ENCODE peak calls at places on chromosomes 4 and X, in nine cellular contexts. Y is uterus, L is BJ, J is A549, X is endodermal cell, H is brain microvascular endothelial cell, Q is OCI-LY7, B is right lobe of liver, M is GM23338. N is an unnamed sample.

GRCh38 chr4:89998350-89999098 is 103.9 kb downstream of the MMRN1 start:
- DNase-seq in M (peak), Y (no peak), J (no peak), H (no peak), X (no peak), Q (no peak), L (no peak), B (no peak), N (no peak)

GRCh38 chr4:147828361-147828760 is 96.5 kb downstream of the ARHGAP10 start:
- DNase-seq in Y (no peak), X (no peak), J (no peak), Q (no peak), M (no peak), L (no peak), B (no peak), H (no peak), N (peak)

GRCh38 chr4:37928421-37928820 is 31.8 kb upstream of the PTTG2 start:
- DNase-seq in Y (no peak), M (no peak), L (no peak), Q (no peak), J (no peak), B (no peak), X (no peak), H (no peak), N (no peak)

GRCh38 chrX:70087857-70088256 is 25.6 kb downstream of the OTUD6A start:
- DNase-seq in M (no peak), J (no peak), X (no peak), Q (no peak), H (peak), B (no peak), Y (no peak), L (no peak), N (no peak)

GRCh38 chr4:26048378-26048882 is 134.4 kb downstream of the SMIM20 start:
- DNase-seq in M (no peak), Q (no peak), X (no peak), H (peak), L (peak), B (no peak), J (no peak), Y (peak), N (peak)

GRCh38 chr4:72451349-72451748 is 117.7 kb downstream of the ADAMTS3 start:
- DNase-seq in Y (peak), J (no peak), X (no peak), Q (no peak), H (no peak), B (no peak), L (no peak), M (no peak), N (no peak)

GRCh38 chr4:171162478-171162877 is 650.7 kb upstream of the GALNTL6 start:
- DNase-seq in X (no peak), M (no peak), J (no peak), L (no peak), B (no peak), Y (no peak), Q (no peak), H (no peak), N (no peak)

GRCh38 chrX:36087366-36087765 is 167.8 kb downstream of the CFAP47 start:
- DNase-seq in Q (no peak), M (no peak), X (no peak), Y (no peak), B (no peak), H (no peak), L (no peak), J (no peak), N (no peak)

GRCh38 chrX:10011261-10011931 is 44.2 kb downstream of the CLDN34 start:
- DNase-seq in M (peak), B (no peak), J (no peak), X (peak), L (no peak), Q (no peak), Y (no peak), H (peak), N (no peak)

GRCh38 chr4:74659576-74660411 is 134.5 kb downstream of the BTC start:
- DNase-seq in M (no peak), H (peak), X (peak), Q (no peak), B (no peak), J (peak), L (peak), Y (peak), N (peak)

GRCh38 chrX:149682031-149682430 is 29.8 kb upstream of the MAGEA11 start:
- DNase-seq in B (no peak), M (peak), Y (no peak), Q (no peak), X (peak), H (no peak), J (no peak), L (no peak), N (no peak)

GRCh38 chr4:149296503-149296902 is 519.1 kb downstream of the IQCM start:
- DNase-seq in J (no peak), Y (no peak), L (no peak), H (no peak), B (no peak), M (peak), Q (no peak), X (no peak), N (no peak)

GRCh38 chr4:123776267-123776666 is 379.7 kb downstream of the SPRY1 start:
- DNase-seq in X (no peak), Q (peak), J (no peak), L (no peak), H (no peak), Y (no peak), M (no peak), B (no peak), N (no peak)

GRCh38 chr4:180665994-180666818 is 1577.0 kb upstream of the TENM3 start:
- DNase-seq in Y (no peak), B (no peak), Q (peak), J (peak), H (peak), X (peak), M (peak), L (no peak), N (peak)

GRCh38 chrX:20361890-20362262 is 95.2 kb upstream of the RPS6KA3 start:
- DNase-seq in Q (no peak), Y (no peak), H (peak), M (no peak), J (peak), L (peak), X (peak), B (no peak), N (no peak)

GRCh38 chr4:105544517-105544916 is 7.9 kb upstream of the ARHGEF38 start:
- DNase-seq in B (no peak), M (no peak), J (no peak), X (no peak), H (no peak), Y (no peak), Q (no peak), L (no peak), N (no peak)

GRCh38 chr4:72283357-72283756 is 251.6 kb downstream of the NPFFR2 start:
- DNase-seq in B (no peak), Q (no peak), Y (no peak), X (no peak), M (peak), H (no peak), L (no peak), J (no peak), N (no peak)

GRCh38 chr4:173274744-173275143 is 59.4 kb downstream of the HMGB2 start:
- DNase-seq in B (no peak), Q (no peak), M (no peak), Y (no peak), J (no peak), H (no peak), X (no peak), L (no peak), N (no peak)

GRCh38 chr4:39636786-39637185 is 1.9 kb downstream of the SMIM14 start:
- DNase-seq in X (no peak), B (no peak), H (peak), L (no peak), J (no peak), Q (no peak), M (no peak), Y (no peak), N (no peak)

GRCh38 chr4:136136566-136136965 is 1395.7 kb downstream of the PCDH18 start:
- DNase-seq in X (no peak), J (no peak), Y (no peak), H (no peak), L (no peak), Q (no peak), M (no peak), B (no peak), N (no peak)

GRCh38 chr4:125315571-125316390 is 1.0 kb downstream of the FAT4 start:
- DNase-seq in Q (no peak), H (peak), M (peak), Y (peak), X (peak), J (peak), B (peak), L (no peak), N (no peak)

GRCh38 chrX:101347859-101348451 is 587 bp downstream of the TIMM8A start:
- DNase-seq in X (no peak), H (no peak), Q (no peak), J (peak), Y (no peak), M (no peak), B (no peak), L (no peak), N (no peak)

GRCh38 chr4:47224361-47224760 is 193.0 kb downstream of the GABRB1 start:
- DNase-seq in B (no peak), M (no peak), X (no peak), J (no peak), L (no peak), H (no peak), Y (no peak), Q (no peak), N (no peak)

GRCh38 chr4:10684631-10685030 is at the start of gene CLNK:
- DNase-seq in H (no peak), B (no peak), X (no peak), Y (no peak), Q (peak), J (no peak), M (no peak), L (no peak), N (no peak)

GRCh38 chrX:23849241-23849640 is 58.5 kb downstream of the APOO start:
- DNase-seq in Q (no peak), L (no peak), B (no peak), Y (no peak), H (no peak), J (no peak), X (no peak), M (no peak), N (no peak)

GRCh38 chrX:18360867-18361266 is 6.4 kb upstream of the SCML2 start:
- DNase-seq in B (no peak), Q (no peak), H (peak), Y (no peak), L (no peak), J (no peak), M (no peak), X (no peak), N (no peak)

GRCh38 chr4:25948051-25948450 is 34.0 kb downstream of the SMIM20 start:
- DNase-seq in M (no peak), J (no peak), X (no peak), B (no peak), Q (no peak), L (no peak), Y (no peak), H (no peak), N (no peak)

GRCh38 chrX:39313149-39313548 is 511.9 kb downstream of the MID1IP1 start:
- DNase-seq in J (no peak), X (no peak), M (no peak), Q (no peak), Y (no peak), L (no peak), B (no peak), H (no peak), N (no peak)

GRCh38 chrX:118475903-118476302 is 19.7 kb upstream of the DOCK11 start:
- DNase-seq in B (no peak), Y (no peak), H (no peak), L (no peak), M (no peak), X (no peak), Q (no peak), J (no peak), N (no peak)

GRCh38 chr4:128061566-128062536 is 739 bp downstream of the LARP1B start:
- DNase-seq in Y (peak), J (peak), H (peak), L (no peak), M (peak), B (peak), Q (peak), X (peak), N (no peak)
- TF ChIP-seq CTCF in Y (peak), J (no peak), H (peak), L (peak), M (peak), B (no peak), Q (peak), X (peak), N (peak)

GRCh38 chrX:107451754-107452153 is 2.3 kb downstream of the FRMPD3 start:
- DNase-seq in X (peak), Q (peak), J (no peak), H (no peak), Y (no peak), M (peak), L (no peak), B (no peak), N (no peak)
- H3K4me3 ChIP-seq in X (no peak), Q (peak), J (no peak), H (no peak), Y (no peak), M (peak), L (no peak), B (no peak), N (no peak)

GRCh38 chrX:27163236-27163635 is 299.9 kb downstream of the PPP4R3C start:
- DNase-seq in B (no peak), Y (no peak), L (no peak), J (no peak), M (no peak), Q (no peak), H (no peak), X (no peak), N (no peak)
- TF ChIP-seq CTCF in B (no peak), Y (no peak), L (no peak), J (no peak), M (no peak), Q (no peak), H (no peak), X (no peak), N (no peak)

GRCh38 chr4:186563761-186564160 is 8.4 kb upstream of the MTNR1A start:
- DNase-seq in L (no peak), X (no peak), J (no peak), Y (no peak), H (no peak), M (no peak), B (no peak), Q (no peak), N (no peak)

GRCh38 chr4:186566068-186566467 is 10.7 kb upstream of the MTNR1A start:
- DNase-seq in B (no peak), Y (no peak), L (no peak), Q (no peak), J (no peak), M (no peak), X (no peak), H (no peak), N (no peak)

GRCh38 chr4:186570193-186570996 is 15.0 kb upstream of the MTNR1A start:
- DNase-seq in X (no peak), H (peak), B (no peak), J (peak), M (no peak), Y (no peak), Q (no peak), L (peak), N (peak)

DNA sequence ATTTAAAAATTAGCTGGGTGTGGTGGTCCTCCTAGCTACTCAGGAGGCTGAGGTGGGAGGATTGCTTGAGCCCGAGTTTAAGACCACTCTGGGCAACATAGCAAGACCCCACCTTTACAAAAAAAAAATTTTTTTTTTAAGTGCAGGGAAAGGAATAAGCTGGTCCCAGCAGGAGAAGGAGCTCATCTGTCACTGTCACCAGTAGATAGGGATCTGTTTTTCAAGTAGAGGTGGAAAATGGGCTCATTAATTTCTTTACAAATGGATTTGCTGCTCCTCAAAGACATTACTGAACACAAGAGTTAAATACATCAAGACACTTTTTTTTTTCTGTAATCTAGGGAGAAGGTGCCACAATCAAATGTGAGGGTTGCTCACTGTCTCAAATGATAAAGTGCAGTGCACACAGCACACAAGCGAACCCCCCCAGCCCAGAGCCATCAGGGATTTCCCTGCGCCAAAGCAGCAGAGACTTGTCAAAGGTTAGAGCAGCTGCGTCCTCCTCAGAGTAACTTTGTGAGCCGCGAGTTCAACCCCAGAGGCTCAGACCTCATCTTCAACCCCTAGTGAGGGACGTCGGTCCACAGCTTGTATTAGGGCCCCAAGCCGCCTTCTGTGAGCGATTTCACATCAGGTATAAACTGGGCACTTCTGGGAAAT is 14.3 kb upstream of the MTNR1A start:
- DNase-seq in B (no peak), Q (no peak), X (no peak), H (no peak), Y (no peak), J (no peak), L (no peak), M (no peak), N (no peak)
- H3K4me3 ChIP-seq in B (no peak), Q (no peak), X (no peak), H (peak), Y (no peak), J (no peak), L (peak), M (no peak), N (no peak)

GRCh38 chrX:112368371-112368770 is 285.8 kb upstream of the TRPC5 start:
- DNase-seq in J (no peak), X (peak), B (no peak), Y (no peak), M (peak), H (no peak), Q (no peak), L (no peak), N (no peak)
- TF ChIP-seq CTCF in J (no peak), X (peak), B (no peak), Y (no peak), M (peak), H (peak), Q (peak), L (no peak), N (no peak)

GRCh38 chr4:108619372-108620100 is 840 bp upstream of the RPL34 start:
- DNase-seq in B (no peak), Q (no peak), X (peak), M (peak), L (no peak), H (no peak), J (no peak), Y (no peak), N (no peak)
- H3K4me3 ChIP-seq in B (peak), Q (peak), X (peak), M (peak), L (peak), H (peak), J (peak), Y (peak), N (no peak)

GRCh38 chr4:13248621-13249298 is 235.4 kb downstream of the RAB28 start:
- DNase-seq in B (no peak), H (peak), J (no peak), Y (no peak), M (peak), Q (no peak), L (no peak), X (no peak), N (no peak)
- TF ChIP-seq CTCF in B (peak), H (peak), J (no peak), Y (no peak), M (peak), Q (peak), L (peak), X (peak), N (no peak)

DNA sequence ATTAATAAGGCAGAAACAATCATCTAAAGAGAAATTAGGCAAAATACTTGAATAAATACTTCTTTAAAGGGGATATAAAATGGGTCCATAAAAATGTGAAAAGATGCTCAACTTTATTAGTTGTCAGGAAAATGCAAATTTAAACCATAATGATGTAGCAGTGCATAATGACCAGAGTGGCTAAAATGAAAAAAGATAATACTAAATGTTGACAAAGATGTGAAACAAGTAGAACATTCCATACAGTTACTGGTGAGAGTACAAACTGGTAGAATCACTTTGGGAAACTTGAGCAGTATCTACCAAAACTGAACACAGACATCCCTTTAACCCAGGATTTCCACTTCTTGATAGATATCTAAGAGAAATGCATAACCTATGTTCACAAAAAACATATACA is 5.0 kb downstream of the ARSJ start:
- DNase-seq in H (no peak), L (no peak), M (no peak), X (no peak), J (no peak), Q (no peak), B (no peak), Y (no peak), N (no peak)
- H3K4me3 ChIP-seq in H (no peak), L (no peak), M (no peak), X (no peak), J (no peak), Q (no peak), B (no peak), Y (no peak), N (no peak)

N was measured in AG09309.